ENCODE peak calls at places on chromosomes 11 and 22, in nine cellular contexts. One of them, this sample, is unnamed.

GRCh38 chr22:43236401-43237166 is 49.6 kb upstream of the TTLL12 start:
- DNase-seq in amniotic stem cell: no peak
- DNase-seq in AG08395: no peak
- DNase-seq in left cardiac atrium: peak
- DNase-seq in cardiac fibroblast: peak
- DNase-seq in RWPE1: no peak
- DNase-seq in activated T-helper 9 cell treated with anti-CD3 and anti-CD28 coated beads, Interleukin-2, amount 50 U/mL, for 16 hours: no peak
- DNase-seq in NCI-H510A treated with DMSO at 0.1 percent for 48 hours: no peak
- DNase-seq in colonic mucosa: no peak
- DNase-seq in this sample: no peak

GRCh38 chr11:126701555-126701897 is 299.0 kb downstream of the KIRREL3 start:
- DNase-seq in amniotic stem cell: no peak
- DNase-seq in AG08395: no peak
- DNase-seq in left cardiac atrium: no peak
- DNase-seq in cardiac fibroblast: no peak
- DNase-seq in RWPE1: no peak
- DNase-seq in activated T-helper 9 cell treated with anti-CD3 and anti-CD28 coated beads, Interleukin-2, amount 50 U/mL, for 16 hours: no peak
- DNase-seq in NCI-H510A treated with DMSO at 0.1 percent for 48 hours: no peak
- DNase-seq in colonic mucosa: no peak
- DNase-seq in this sample: no peak

GRCh38 chr11:25902476-25902875 is 429.5 kb upstream of the ANO3 start:
- DNase-seq in amniotic stem cell: no peak
- DNase-seq in AG08395: no peak
- DNase-seq in left cardiac atrium: no peak
- DNase-seq in cardiac fibroblast: no peak
- DNase-seq in RWPE1: no peak
- DNase-seq in activated T-helper 9 cell treated with anti-CD3 and anti-CD28 coated beads, Interleukin-2, amount 50 U/mL, for 16 hours: no peak
- DNase-seq in NCI-H510A treated with DMSO at 0.1 percent for 48 hours: no peak
- DNase-seq in colonic mucosa: no peak
- DNase-seq in this sample: no peak

GRCh38 chr11:25094085-25094802 is 597.4 kb downstream of the LUZP2 start:
- DNase-seq in amniotic stem cell: no peak
- DNase-seq in AG08395: no peak
- DNase-seq in left cardiac atrium: no peak
- DNase-seq in cardiac fibroblast: no peak
- DNase-seq in RWPE1: no peak
- DNase-seq in activated T-helper 9 cell treated with anti-CD3 and anti-CD28 coated beads, Interleukin-2, amount 50 U/mL, for 16 hours: no peak
- DNase-seq in NCI-H510A treated with DMSO at 0.1 percent for 48 hours: no peak
- DNase-seq in colonic mucosa: no peak
- DNase-seq in this sample: no peak

GRCh38 chr22:23183107-23183698 is 2.9 kb downstream of the BCR start:
- DNase-seq in amniotic stem cell: no peak
- DNase-seq in AG08395: peak
- DNase-seq in left cardiac atrium: peak
- DNase-seq in cardiac fibroblast: peak
- DNase-seq in RWPE1: no peak
- DNase-seq in activated T-helper 9 cell treated with anti-CD3 and anti-CD28 coated beads, Interleukin-2, amount 50 U/mL, for 16 hours: no peak
- DNase-seq in NCI-H510A treated with DMSO at 0.1 percent for 48 hours: peak
- DNase-seq in colonic mucosa: peak
- DNase-seq in this sample: no peak

GRCh38 chr11:64805481-64805880 is 2.5 kb upstream of the MAP4K2 start:
- DNase-seq in amniotic stem cell: no peak
- DNase-seq in AG08395: no peak
- DNase-seq in left cardiac atrium: no peak
- DNase-seq in cardiac fibroblast: no peak
- DNase-seq in RWPE1: no peak
- DNase-seq in activated T-helper 9 cell treated with anti-CD3 and anti-CD28 coated beads, Interleukin-2, amount 50 U/mL, for 16 hours: no peak
- DNase-seq in NCI-H510A treated with DMSO at 0.1 percent for 48 hours: no peak
- DNase-seq in colonic mucosa: no peak
- DNase-seq in this sample: no peak

GRCh38 chr11:12248330-12248729 is 129.0 kb upstream of the PARVA start:
- DNase-seq in amniotic stem cell: no peak
- DNase-seq in AG08395: no peak
- DNase-seq in left cardiac atrium: peak
- DNase-seq in cardiac fibroblast: peak
- DNase-seq in RWPE1: no peak
- DNase-seq in activated T-helper 9 cell treated with anti-CD3 and anti-CD28 coated beads, Interleukin-2, amount 50 U/mL, for 16 hours: no peak
- DNase-seq in NCI-H510A treated with DMSO at 0.1 percent for 48 hours: peak
- DNase-seq in colonic mucosa: peak
- DNase-seq in this sample: no peak

GRCh38 chr11:82867495-82868082 is 32.6 kb downstream of the PRCP start:
- DNase-seq in amniotic stem cell: peak
- DNase-seq in AG08395: peak
- DNase-seq in left cardiac atrium: peak
- DNase-seq in cardiac fibroblast: peak
- DNase-seq in RWPE1: peak
- DNase-seq in activated T-helper 9 cell treated with anti-CD3 and anti-CD28 coated beads, Interleukin-2, amount 50 U/mL, for 16 hours: peak
- DNase-seq in NCI-H510A treated with DMSO at 0.1 percent for 48 hours: peak
- DNase-seq in colonic mucosa: peak
- DNase-seq in this sample: peak

GRCh38 chr22:38834215-38834953 is 9.4 kb downstream of the NPTXR start:
- DNase-seq in amniotic stem cell: no peak
- DNase-seq in AG08395: no peak
- DNase-seq in left cardiac atrium: no peak
- DNase-seq in cardiac fibroblast: no peak
- DNase-seq in RWPE1: no peak
- DNase-seq in activated T-helper 9 cell treated with anti-CD3 and anti-CD28 coated beads, Interleukin-2, amount 50 U/mL, for 16 hours: no peak
- DNase-seq in NCI-H510A treated with DMSO at 0.1 percent for 48 hours: no peak
- DNase-seq in colonic mucosa: no peak
- DNase-seq in this sample: no peak

GRCh38 chr11:65613091-65613928 is 711 bp downstream of the MAP3K11 start:
- DNase-seq in amniotic stem cell: no peak
- DNase-seq in AG08395: peak
- DNase-seq in left cardiac atrium: no peak
- DNase-seq in cardiac fibroblast: peak
- DNase-seq in RWPE1: no peak
- DNase-seq in activated T-helper 9 cell treated with anti-CD3 and anti-CD28 coated beads, Interleukin-2, amount 50 U/mL, for 16 hours: no peak
- DNase-seq in NCI-H510A treated with DMSO at 0.1 percent for 48 hours: no peak
- DNase-seq in colonic mucosa: peak
- DNase-seq in this sample: no peak

This sample was measured in activated T-helper 1 cell treated with Interleukin-2 at 50 U/mL for 16 hours.